ENCODE peak calls at places on chromosomes 5 and 9, in four cellular contexts. One of them, this sample, is unnamed.

GRCh38 chr9:34554211-34555001 is 31.6 kb upstream of the ENHO start:
- DNase-seq in AG09309: no peak
- DNase-seq in right cardiac atrium: no peak
- DNase-seq in stimulated activated CD8-positive, alpha-beta memory T cell treated with anti-CD3 and anti-CD28 coated beads, Interleukin-2, amount 100 ng/mL, for 48 hours: no peak
- DNase-seq in this sample: no peak

GRCh38 chr9:92196909-92197308 is 81.7 kb upstream of the SPTLC1 start:
- DNase-seq in right cardiac atrium: no peak
- DNase-seq in AG09309: peak
- DNase-seq in stimulated activated CD8-positive, alpha-beta memory T cell treated with anti-CD3 and anti-CD28 coated beads, Interleukin-2, amount 100 ng/mL, for 48 hours: no peak
- DNase-seq in this sample: no peak

GRCh38 chr9:29691758-29692407 is 2118.6 kb upstream of the C9orf72 start:
- DNase-seq in right cardiac atrium: no peak
- DNase-seq in AG09309: no peak
- DNase-seq in stimulated activated CD8-positive, alpha-beta memory T cell treated with anti-CD3 and anti-CD28 coated beads, Interleukin-2, amount 100 ng/mL, for 48 hours: no peak
- DNase-seq in this sample: peak

GRCh38 chr5:93620487-93621339 is 37.7 kb downstream of the NR2F1 start:
- DNase-seq in right cardiac atrium: peak
- DNase-seq in stimulated activated CD8-positive, alpha-beta memory T cell treated with anti-CD3 and anti-CD28 coated beads, Interleukin-2, amount 100 ng/mL, for 48 hours: peak
- DNase-seq in AG09309: no peak
- DNase-seq in this sample: no peak

GRCh38 chr5:178069909-178070308 is 43.4 kb upstream of the N4BP3 start:
- DNase-seq in right cardiac atrium: no peak
- DNase-seq in stimulated activated CD8-positive, alpha-beta memory T cell treated with anti-CD3 and anti-CD28 coated beads, Interleukin-2, amount 100 ng/mL, for 48 hours: peak
- DNase-seq in AG09309: no peak
- DNase-seq in this sample: no peak

GRCh38 chr9:129496187-129497063 is 124.5 kb downstream of the C9orf50 start:
- DNase-seq in AG09309: no peak
- DNase-seq in right cardiac atrium: peak
- DNase-seq in stimulated activated CD8-positive, alpha-beta memory T cell treated with anti-CD3 and anti-CD28 coated beads, Interleukin-2, amount 100 ng/mL, for 48 hours: peak
- DNase-seq in this sample: peak

GRCh38 chr5:127428748-127429147 is 88.7 kb upstream of the PRRC1 start:
- DNase-seq in AG09309: no peak
- DNase-seq in stimulated activated CD8-positive, alpha-beta memory T cell treated with anti-CD3 and anti-CD28 coated beads, Interleukin-2, amount 100 ng/mL, for 48 hours: no peak
- DNase-seq in right cardiac atrium: no peak
- DNase-seq in this sample: no peak

GRCh38 chr9:27539479-27540441 is 10.1 kb upstream of the MOB3B start:
- DNase-seq in stimulated activated CD8-positive, alpha-beta memory T cell treated with anti-CD3 and anti-CD28 coated beads, Interleukin-2, amount 100 ng/mL, for 48 hours: no peak
- DNase-seq in right cardiac atrium: peak
- DNase-seq in AG09309: no peak
- DNase-seq in this sample: peak

GRCh38 chr5:109318455-109319108 is 91.2 kb downstream of the PJA2 start:
- DNase-seq in stimulated activated CD8-positive, alpha-beta memory T cell treated with anti-CD3 and anti-CD28 coated beads, Interleukin-2, amount 100 ng/mL, for 48 hours: no peak
- DNase-seq in right cardiac atrium: no peak
- DNase-seq in AG09309: no peak
- DNase-seq in this sample: no peak

GRCh38 chr5:98307811-98308210 is 465.7 kb upstream of the RGMB start:
- DNase-seq in right cardiac atrium: no peak
- DNase-seq in AG09309: no peak
- DNase-seq in stimulated activated CD8-positive, alpha-beta memory T cell treated with anti-CD3 and anti-CD28 coated beads, Interleukin-2, amount 100 ng/mL, for 48 hours: no peak
- DNase-seq in this sample: no peak

This sample was measured in brain pericyte.